ENCODE peak calls at places on chromosome 11, in five cellular contexts. One of them, this sample, is unnamed. For H3K4me1, the result is how much of the 10 kb centered on the place peaks cover.

GRCh38 chr11:18727499-18728236 is 1.7 kb upstream of the IGSF22 start:
- DNase-seq in IMR-90: peak
- DNase-seq in HepG2: peak
- DNase-seq in H1: no peak
- DNase-seq in K562: peak
- DNase-seq in this sample: peak

GRCh38 chr11:95512682-95513081 is 276.9 kb downstream of the FAM76B start:
- DNase-seq in HepG2: peak
- DNase-seq in K562: peak
- DNase-seq in IMR-90: peak
- DNase-seq in H1: no peak
- DNase-seq in this sample: peak

GRCh38 chr11:87013852-87014251 is 23.9 kb upstream of the TMEM135 start:
- DNase-seq in K562: no peak
- DNase-seq in HepG2: no peak
- DNase-seq in H1: no peak
- DNase-seq in IMR-90: no peak
- DNase-seq in this sample: no peak

GRCh38 chr11:94023856-94024255 is 2.7 kb downstream of the HEPHL1 start:
- DNase-seq in H1: no peak
- DNase-seq in K562: no peak
- DNase-seq in HepG2: no peak
- DNase-seq in IMR-90: no peak
- DNase-seq in this sample: no peak

GRCh38 chr11:88814076-88814475 is 251.7 kb downstream of the GRM5 start:
- DNase-seq in HepG2: no peak
- DNase-seq in IMR-90: no peak
- DNase-seq in K562: no peak
- DNase-seq in H1: no peak
- DNase-seq in this sample: no peak

GRCh38 chr11:36296925-36297604 is 977 bp downstream of the PRR5L start:
- DNase-seq in H1: no peak
- DNase-seq in HepG2: no peak
- DNase-seq in IMR-90: peak
- DNase-seq in K562: no peak
- DNase-seq in this sample: no peak

GRCh38 chr11:119006696-119007095 is 8.8 kb downstream of the CENATAC start:
- DNase-seq in IMR-90: no peak
- DNase-seq in HepG2: no peak
- DNase-seq in H1: no peak
- DNase-seq in K562: no peak
- DNase-seq in this sample: no peak

GRCh38 chr11:9717719-9718118 is 53.8 kb downstream of the SWAP70 start:
- DNase-seq in K562: no peak
- DNase-seq in HepG2: no peak
- DNase-seq in IMR-90: no peak
- DNase-seq in H1: no peak
- DNase-seq in this sample: no peak

GRCh38 chr11:41461057-41461681 is 1.7 kb upstream of the LRRC4C start:
- DNase-seq in HepG2: peak
- DNase-seq in K562: peak
- DNase-seq in H1: no peak
- DNase-seq in IMR-90: no peak
- DNase-seq in this sample: peak

GRCh38 chr11:18001191-18001590 is 11.7 kb downstream of the SERGEF start:
- DNase-seq in H1: no peak
- DNase-seq in HepG2: no peak
- DNase-seq in K562: no peak
- DNase-seq in IMR-90: peak
- DNase-seq in this sample: no peak

GRCh38 chr11:119483341-119483880 is 60.4 kb upstream of the THY1 start:
- DNase-seq in H1: no peak
- DNase-seq in HepG2: no peak
- DNase-seq in IMR-90: no peak
- DNase-seq in K562: no peak
- DNase-seq in this sample: no peak

GRCh38 chr11:120539681-120540369 is 28.3 kb downstream of the GRIK4 start:
- DNase-seq in HepG2: no peak
- DNase-seq in H1: no peak
- DNase-seq in IMR-90: peak
- DNase-seq in K562: no peak
- DNase-seq in this sample: no peak

GRCh38 chr11:120565436-120566155 is 54.0 kb downstream of the GRIK4 start:
- DNase-seq in K562: no peak
- DNase-seq in HepG2: no peak
- DNase-seq in IMR-90: no peak
- DNase-seq in H1: no peak
- DNase-seq in this sample: no peak

GRCh38 chr11:94473177-94473799 is 20.4 kb downstream of the MRE11 start:
- DNase-seq in HepG2: no peak
- DNase-seq in IMR-90: peak
- DNase-seq in H1: no peak
- DNase-seq in K562: no peak
- DNase-seq in this sample: no peak

GRCh38 chr11:24664399-24664798 is 167.5 kb downstream of the LUZP2 start:
- DNase-seq in H1: no peak
- DNase-seq in IMR-90: no peak
- DNase-seq in K562: no peak
- DNase-seq in HepG2: no peak
- DNase-seq in this sample: no peak

GRCh38 chr11:110133182-110133581 is 40.0 kb downstream of the ZC3H12C start:
- DNase-seq in IMR-90: no peak
- DNase-seq in HepG2: no peak
- DNase-seq in K562: no peak
- DNase-seq in H1: no peak
- DNase-seq in this sample: no peak

GRCh38 chr11:107609384-107610218 is 18.7 kb downstream of the ELMOD1 start:
- DNase-seq in H1: no peak
- DNase-seq in K562: no peak
- DNase-seq in HepG2: no peak
- DNase-seq in IMR-90: no peak
- DNase-seq in this sample: no peak
- H3K4me1 ChIP-seq in H1: under half
- H3K4me1 ChIP-seq in K562: under half
- H3K4me1 ChIP-seq in HepG2: under half
- H3K4me1 ChIP-seq in IMR-90: under half
- H3K4me1 ChIP-seq in this sample: under half

GRCh38 chr11:20056109-20057054 is 103.9 kb downstream of the DBX1 start:
- DNase-seq in H1: no peak
- DNase-seq in K562: no peak
- DNase-seq in HepG2: no peak
- DNase-seq in IMR-90: no peak
- DNase-seq in this sample: no peak
- TF ChIP-seq RFX5 in H1: no peak
- TF ChIP-seq RFX5 in K562: no peak
- TF ChIP-seq RFX5 in HepG2: no peak
- TF ChIP-seq RFX5 in IMR-90: no peak
- TF ChIP-seq RFX5 in this sample: no peak

GRCh38 chr11:206516-207212 is 535 bp downstream of the BET1L start:
- DNase-seq in HepG2: no peak
- DNase-seq in H1: no peak
- DNase-seq in K562: peak
- DNase-seq in IMR-90: no peak
- DNase-seq in this sample: no peak
- H3K4me1 ChIP-seq in HepG2: under half
- H3K4me1 ChIP-seq in H1: under half
- H3K4me1 ChIP-seq in K562: under half
- H3K4me1 ChIP-seq in IMR-90: under half
- H3K4me1 ChIP-seq in this sample: under half

GRCh38 chr11:64331569-64332371 is 8.2 kb upstream of the CCDC88B start:
- DNase-seq in HepG2: peak
- DNase-seq in IMR-90: peak
- DNase-seq in H1: no peak
- DNase-seq in K562: peak
- DNase-seq in this sample: peak
- TF ChIP-seq RFX5 in HepG2: no peak
- TF ChIP-seq RFX5 in IMR-90: no peak
- TF ChIP-seq RFX5 in H1: no peak
- TF ChIP-seq RFX5 in K562: no peak
- TF ChIP-seq RFX5 in this sample: no peak

GRCh38 chr11:12681462-12681861 is 7.2 kb downstream of the TEAD1 start:
- DNase-seq in H1: no peak
- DNase-seq in IMR-90: no peak
- DNase-seq in K562: no peak
- DNase-seq in HepG2: no peak
- DNase-seq in this sample: no peak
- H3K4me1 ChIP-seq in H1: half or more
- H3K4me1 ChIP-seq in IMR-90: under half
- H3K4me1 ChIP-seq in K562: under half
- H3K4me1 ChIP-seq in HepG2: half or more
- H3K4me1 ChIP-seq in this sample: half or more

GRCh38 chr11:5310423-5310822 is 8.7 kb upstream of the OR51B4 start:
- DNase-seq in H1: no peak
- DNase-seq in HepG2: no peak
- DNase-seq in K562: no peak
- DNase-seq in IMR-90: no peak
- DNase-seq in this sample: no peak
- TF ChIP-seq RFX5 in H1: no peak
- TF ChIP-seq RFX5 in HepG2: no peak
- TF ChIP-seq RFX5 in K562: no peak
- TF ChIP-seq RFX5 in IMR-90: no peak
- TF ChIP-seq RFX5 in this sample: no peak

GRCh38 chr11:61127991-61128390 is 25.7 kb downstream of the CD5 start:
- DNase-seq in HepG2: no peak
- DNase-seq in K562: no peak
- DNase-seq in IMR-90: no peak
- DNase-seq in H1: no peak
- DNase-seq in this sample: no peak

GRCh38 chr11:61131586-61131985 is 29.3 kb downstream of the CD5 start:
- DNase-seq in HepG2: no peak
- DNase-seq in H1: no peak
- DNase-seq in IMR-90: no peak
- DNase-seq in K562: no peak
- DNase-seq in this sample: no peak

GRCh38 chr11:61131186-61131585 is 28.9 kb downstream of the CD5 start:
- DNase-seq in HepG2: no peak
- DNase-seq in IMR-90: no peak
- DNase-seq in H1: no peak
- DNase-seq in K562: no peak
- DNase-seq in this sample: no peak

GRCh38 chr11:61128947-61129346 is 26.7 kb downstream of the CD5 start:
- DNase-seq in H1: no peak
- DNase-seq in IMR-90: no peak
- DNase-seq in K562: no peak
- DNase-seq in HepG2: no peak
- DNase-seq in this sample: no peak

DNA sequence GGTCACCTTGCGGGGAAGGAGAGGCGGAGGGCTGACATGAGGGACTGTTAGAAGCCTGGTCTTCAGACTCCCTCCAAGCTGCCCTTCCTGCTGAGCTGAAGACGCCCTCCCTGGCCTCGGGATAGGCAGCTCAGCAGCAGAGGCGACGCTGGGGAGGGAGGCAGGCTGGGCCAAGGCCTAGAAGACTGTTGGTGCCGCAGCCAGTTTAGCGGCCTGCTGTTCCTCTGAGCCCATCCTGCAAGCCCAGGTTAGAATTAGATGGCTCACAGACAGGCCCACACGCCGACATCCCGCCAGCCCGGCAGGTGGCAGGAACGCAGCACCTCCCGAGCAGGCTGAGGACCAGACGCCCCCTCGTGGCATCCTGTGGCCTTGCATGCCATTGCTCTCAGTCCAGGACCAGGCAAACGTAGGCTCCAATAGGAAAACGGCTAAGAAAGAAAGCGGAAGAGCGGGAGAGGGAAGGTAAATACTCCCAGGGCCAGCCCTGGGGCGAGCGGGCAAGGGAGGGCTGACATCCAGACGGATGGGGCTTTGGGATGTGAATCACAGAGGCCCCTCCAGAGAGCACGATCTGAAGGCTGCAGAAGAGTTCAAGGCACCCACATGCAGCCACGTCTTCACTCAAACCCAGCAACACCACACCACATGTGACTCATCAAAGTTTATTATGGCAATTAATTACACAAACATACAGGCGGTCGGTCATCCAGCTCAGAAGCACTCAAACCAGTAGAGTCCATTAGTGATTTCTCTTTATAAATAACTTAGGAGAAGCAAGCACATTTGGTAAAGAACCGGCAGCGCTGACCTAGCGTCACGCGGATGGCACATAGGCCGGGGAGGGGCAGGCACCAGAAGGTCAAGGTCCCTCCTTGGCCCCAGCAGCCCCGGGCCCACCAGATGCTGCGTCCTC is 27.6 kb downstream of the CD5 start:
- DNase-seq in IMR-90: peak
- DNase-seq in K562: peak
- DNase-seq in HepG2: peak
- DNase-seq in H1: peak
- DNase-seq in this sample: peak
- H3K4me1 ChIP-seq in IMR-90: under half
- H3K4me1 ChIP-seq in K562: under half
- H3K4me1 ChIP-seq in HepG2: under half
- H3K4me1 ChIP-seq in H1: under half
- H3K4me1 ChIP-seq in this sample: under half

DNA sequence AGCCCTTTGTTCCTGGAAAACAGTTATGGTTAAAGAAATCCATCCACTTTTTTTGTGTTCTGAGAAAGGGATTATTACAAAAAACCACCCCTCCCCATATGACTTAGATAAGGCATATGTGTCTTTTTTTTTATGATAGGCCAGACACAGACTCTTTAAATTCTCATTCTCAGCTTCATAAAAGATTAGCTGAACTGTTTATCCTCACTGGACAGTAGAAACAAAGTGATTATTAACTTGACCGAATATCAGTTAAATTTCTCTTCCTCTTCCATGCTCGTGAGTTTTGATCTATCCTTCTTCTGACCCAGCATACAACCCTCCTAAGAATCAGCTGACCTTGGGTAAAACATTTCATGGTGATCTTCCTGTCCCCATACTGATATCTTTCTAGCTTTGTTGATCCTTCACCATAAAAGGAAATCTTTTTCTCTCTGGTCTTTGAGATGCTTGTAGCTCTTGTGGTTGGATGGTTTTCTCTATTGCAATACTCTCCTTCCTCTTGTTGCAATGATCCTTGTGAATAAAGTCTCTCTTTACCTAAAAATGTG is 26.2 kb downstream of the OR2AG2 start:
- DNase-seq in HepG2: no peak
- DNase-seq in IMR-90: no peak
- DNase-seq in K562: peak
- DNase-seq in H1: no peak
- DNase-seq in this sample: no peak
- TF ChIP-seq RFX5 in HepG2: no peak
- TF ChIP-seq RFX5 in IMR-90: no peak
- TF ChIP-seq RFX5 in K562: no peak
- TF ChIP-seq RFX5 in H1: no peak
- TF ChIP-seq RFX5 in this sample: no peak

DNA sequence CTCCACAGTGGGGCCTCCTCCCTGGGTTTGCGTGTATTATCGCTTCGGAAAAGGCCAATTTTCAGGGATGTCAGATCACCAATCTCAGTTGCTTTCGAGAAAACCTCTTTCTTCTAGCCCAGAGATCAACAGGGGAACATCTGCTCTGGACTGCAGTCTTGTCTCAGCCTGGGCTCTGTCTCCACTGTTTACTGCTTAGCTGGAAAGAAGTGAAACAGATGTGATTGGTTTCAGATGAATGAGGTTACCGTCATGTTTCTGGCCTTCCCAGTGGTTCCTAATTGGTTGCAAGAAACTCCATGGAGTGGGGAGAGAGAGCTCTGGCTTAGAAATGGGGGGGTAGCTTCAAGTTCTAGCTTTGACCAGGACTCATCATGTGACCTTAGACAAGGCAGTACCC is 17.4 kb downstream of the TSPAN18 start:
- DNase-seq in K562: no peak
- DNase-seq in HepG2: no peak
- DNase-seq in IMR-90: peak
- DNase-seq in H1: no peak
- DNase-seq in this sample: no peak
- H3K4me1 ChIP-seq in K562: under half
- H3K4me1 ChIP-seq in HepG2: under half
- H3K4me1 ChIP-seq in IMR-90: under half
- H3K4me1 ChIP-seq in H1: under half
- H3K4me1 ChIP-seq in this sample: under half

GRCh38 chr11:125140251-125140650 is 24.3 kb upstream of the PKNOX2 start:
- DNase-seq in K562: no peak
- DNase-seq in H1: no peak
- DNase-seq in HepG2: no peak
- DNase-seq in IMR-90: no peak
- DNase-seq in this sample: no peak
- TF ChIP-seq RFX5 in K562: no peak
- TF ChIP-seq RFX5 in H1: no peak
- TF ChIP-seq RFX5 in HepG2: no peak
- TF ChIP-seq RFX5 in IMR-90: no peak
- TF ChIP-seq RFX5 in this sample: no peak